ENCODE peak calls at places on chromosome 22, in seven cellular contexts. H is HFFc6, P is NCI-H1092 treated with DMSO at 0.1 percent for 48 hours, N is left ventricle myocardium inferior, S is skeletal muscle cell, L is left colon, T is Daoy. U is an unnamed sample.

GRCh38 chr22:40310081-40310770 is 36.1 kb upstream of the ADSL start:
- DNase-seq in T (peak; percentile 55), H (peak; percentile 85), S (peak; percentile 54), L (no peak), P (no peak), N (no peak), U (no peak)

GRCh38 chr22:31093090-31093850 is 12.2 kb downstream of the SMTN start:
- DNase-seq in H (no peak), S (no peak), T (no peak), P (peak; percentile 18), L (peak; percentile 73), N (peak; percentile 82), U (peak; percentile 76)

GRCh38 chr22:20013382-20013871 is 3.2 kb downstream of the ARVCF start:
- DNase-seq in H (peak; percentile 24), P (peak; percentile 57), N (peak; percentile 68), S (no peak), L (peak; percentile 44), T (peak; percentile 65), U (peak; percentile 57)

GRCh38 chr22:48780597-48781277 is 1046.9 kb downstream of the BRD1 start:
- DNase-seq in L (no peak), N (no peak), P (no peak), H (no peak), S (no peak), T (no peak), U (no peak)

GRCh38 chr22:24189249-24190158 is 8.2 kb downstream of the SUSD2 start:
- DNase-seq in P (peak; percentile 21), S (no peak), L (no peak), H (peak; percentile 47), N (peak; percentile 79), T (peak; percentile 66), U (peak; percentile 86)

GRCh38 chr22:19872779-19873137 is 18.1 kb upstream of the GNB1L start:
- DNase-seq in T (peak; percentile 5), N (no peak), L (peak; percentile 38), S (no peak), H (no peak), P (no peak), U (peak; percentile 29)

GRCh38 chr22:46823248-46823647 is 60.8 kb downstream of the TBC1D22A start:
- DNase-seq in H (no peak), N (no peak), L (no peak), S (no peak), P (no peak), T (no peak), U (no peak)

GRCh38 chr22:39530692-39531331 is 1.7 kb downstream of the RPS19BP1 start:
- DNase-seq in S (no peak), L (no peak), H (no peak), P (no peak), N (no peak), T (no peak), U (no peak)

GRCh38 chr22:46006379-46007002 is 29.5 kb upstream of the WNT7B start:
- DNase-seq in T (peak; percentile 90), S (peak; percentile 68), P (no peak), L (peak; percentile 90), H (peak; percentile 88), N (peak; percentile 95), U (peak; percentile 92)

GRCh38 chr22:31488346-31488883 is 1.2 kb downstream of the EIF4ENIF1 start:
- DNase-seq in P (no peak), T (no peak), H (no peak), N (no peak), S (no peak), L (no peak), U (no peak)

GRCh38 chr22:30856699-30857098 is 111.9 kb downstream of the MORC2 start:
- DNase-seq in L (no peak), T (no peak), P (no peak), N (no peak), H (no peak), S (no peak), U (no peak)

GRCh38 chr22:42202048-42202447 is 68.4 kb downstream of the TCF20 start:
- DNase-seq in P (no peak), H (no peak), S (no peak), L (no peak), N (no peak), T (no peak), U (no peak)

GRCh38 chr22:50282361-50283144 is 12.4 kb upstream of the MAPK11 start:
- DNase-seq in N (no peak), T (peak; percentile 95), P (no peak), H (peak; percentile 39), S (no peak), L (peak; percentile 68), U (peak; percentile 82)

GRCh38 chr22:28883917-28884753 is 763 bp downstream of the ZNRF3 start:
- DNase-seq in N (peak; percentile 37), S (no peak), T (peak; percentile 50), L (peak; percentile 41), P (no peak), H (no peak), U (peak; percentile 42)

U was measured in left lung.